ENCODE peak calls at places on chromosomes 12 and 14, in four cellular contexts. I, R, E and A are unnamed samples.
A peak's percentile ranks its signal among the peaks of the same experiment; 100 is the strongest.

GRCh38 chr14:51939727-51940126 is 49.6 kb upstream of the RTRAF start:
- DNase-seq in E (no peak), R (no peak), I (peak; percentile 37), A (no peak)

GRCh38 chr14:89349196-89350008 is 67.6 kb downstream of the FOXN3 start:
- DNase-seq in R (no peak), I (no peak), E (no peak), A (no peak)

GRCh38 chr14:92728781-92729364 is 19.6 kb downstream of the LGMN start:
- DNase-seq in I (no peak), R (no peak), E (peak; percentile 8), A (no peak)

GRCh38 chr12:26273811-26274210 is 78.4 kb downstream of the SSPN start:
- DNase-seq in E (peak; percentile 16), R (no peak), I (no peak), A (no peak)

GRCh38 chr14:44846232-44846824 is 115.4 kb downstream of the KLHL28 start:
- DNase-seq in R (peak; percentile 27), I (peak; percentile 27), E (peak; percentile 20), A (peak; percentile 44)

GRCh38 chr12:94092516-94093241 is 55.7 kb upstream of the PLXNC1 start:
- DNase-seq in R (no peak), I (no peak), E (no peak), A (no peak)

GRCh38 chr14:20400965-20401593 is 12.2 kb downstream of the TEP1 start:
- DNase-seq in I (no peak), E (no peak), R (peak; percentile 54), A (peak; percentile 18)

GRCh38 chr12:114670257-114670955 is 13.6 kb downstream of the TBX3 start:
- DNase-seq in I (no peak), R (no peak), E (no peak), A (no peak)

GRCh38 chr12:113781415-113782198 is 184.5 kb downstream of the RBM19 start:
- DNase-seq in E (no peak), R (peak; percentile 30), I (no peak), A (no peak)

GRCh38 chr12:52495385-52495784 is 2.3 kb upstream of the KRT6A start:
- DNase-seq in I (no peak), E (no peak), R (no peak), A (peak; percentile 41)

GRCh38 chr12:6424008-6424347 is 20.8 kb upstream of the CD27 start:
- DNase-seq in R (no peak), E (no peak), I (no peak), A (no peak)

GRCh38 chr14:88667555-88668273 is 104.9 kb downstream of the ZC3H14 start:
- DNase-seq in I (peak; percentile 25), R (peak; percentile 70), E (peak; percentile 26), A (peak; percentile 78)

GRCh38 chr14:99777956-99778355 is 15.3 kb upstream of the EML1 start:
- DNase-seq in I (no peak), E (no peak), R (no peak), A (no peak)

GRCh38 chr12:111673503-111673902 is 12.3 kb downstream of the BRAP start:
- DNase-seq in E (peak; percentile 41), R (peak; percentile 31), I (no peak), A (peak; percentile 56)

GRCh38 chr12:67535176-67535575 is 113.4 kb upstream of the DYRK2 start:
- DNase-seq in R (no peak), E (no peak), I (no peak), A (no peak)

GRCh38 chr12:88242939-88243338 is 100.8 kb downstream of the TMTC3 start:
- DNase-seq in E (no peak), R (no peak), I (no peak), A (no peak)

GRCh38 chr14:99779751-99780150 is 13.5 kb upstream of the EML1 start:
- DNase-seq in R (no peak), E (no peak), I (no peak), A (no peak)

GRCh38 chr12:1629338-1630080 is 478 bp downstream of the WNT5B start:
- DNase-seq in I (no peak), E (no peak), R (peak; percentile 32), A (no peak)

GRCh38 chr12:124684971-124685688 is 117.7 kb upstream of the NCOR2 start:
- DNase-seq in E (no peak), I (no peak), R (no peak), A (no peak)

GRCh38 chr14:105026033-105026785 is 5.3 kb upstream of the CDCA4 start:
- DNase-seq in R (no peak), I (peak; percentile 81), E (no peak), A (no peak)

GRCh38 chr12:130064999-130065398 is 97.3 kb upstream of the FZD10 start:
- DNase-seq in I (no peak), E (no peak), R (no peak), A (no peak)

GRCh38 chr12:54390668-54391551 is 6.4 kb upstream of the ZNF385A start:
- DNase-seq in I (no peak), R (no peak), E (peak; percentile 96), A (no peak)

GRCh38 chr14:88729159-88729558 is 63.6 kb downstream of the EML5 start:
- DNase-seq in R (no peak), I (no peak), E (no peak), A (peak; percentile 13)

GRCh38 chr12:64796205-64796845 is 28.1 kb upstream of the TBC1D30 start:
- DNase-seq in R (peak; percentile 92), I (no peak), E (peak; percentile 67), A (peak; percentile 96)

GRCh38 chr14:36553650-36554260 is 28.7 kb downstream of the NKX2-8 start:
- DNase-seq in R (peak; percentile 65), I (no peak), E (peak; percentile 38), A (peak; percentile 64)

GRCh38 chr14:101858791-101859537 is 97.5 kb downstream of the PPP2R5C start:
- DNase-seq in E (no peak), R (no peak), I (no peak), A (no peak)

GRCh38 chr12:104520242-104520900 is 63.6 kb downstream of the CHST11 start:
- DNase-seq in E (no peak), R (no peak), I (peak; percentile 75), A (no peak)

GRCh38 chr14:90378249-90378648 is 18.6 kb upstream of the CALM1 start:
- DNase-seq in I (no peak), E (no peak), R (no peak), A (no peak)

DNA sequence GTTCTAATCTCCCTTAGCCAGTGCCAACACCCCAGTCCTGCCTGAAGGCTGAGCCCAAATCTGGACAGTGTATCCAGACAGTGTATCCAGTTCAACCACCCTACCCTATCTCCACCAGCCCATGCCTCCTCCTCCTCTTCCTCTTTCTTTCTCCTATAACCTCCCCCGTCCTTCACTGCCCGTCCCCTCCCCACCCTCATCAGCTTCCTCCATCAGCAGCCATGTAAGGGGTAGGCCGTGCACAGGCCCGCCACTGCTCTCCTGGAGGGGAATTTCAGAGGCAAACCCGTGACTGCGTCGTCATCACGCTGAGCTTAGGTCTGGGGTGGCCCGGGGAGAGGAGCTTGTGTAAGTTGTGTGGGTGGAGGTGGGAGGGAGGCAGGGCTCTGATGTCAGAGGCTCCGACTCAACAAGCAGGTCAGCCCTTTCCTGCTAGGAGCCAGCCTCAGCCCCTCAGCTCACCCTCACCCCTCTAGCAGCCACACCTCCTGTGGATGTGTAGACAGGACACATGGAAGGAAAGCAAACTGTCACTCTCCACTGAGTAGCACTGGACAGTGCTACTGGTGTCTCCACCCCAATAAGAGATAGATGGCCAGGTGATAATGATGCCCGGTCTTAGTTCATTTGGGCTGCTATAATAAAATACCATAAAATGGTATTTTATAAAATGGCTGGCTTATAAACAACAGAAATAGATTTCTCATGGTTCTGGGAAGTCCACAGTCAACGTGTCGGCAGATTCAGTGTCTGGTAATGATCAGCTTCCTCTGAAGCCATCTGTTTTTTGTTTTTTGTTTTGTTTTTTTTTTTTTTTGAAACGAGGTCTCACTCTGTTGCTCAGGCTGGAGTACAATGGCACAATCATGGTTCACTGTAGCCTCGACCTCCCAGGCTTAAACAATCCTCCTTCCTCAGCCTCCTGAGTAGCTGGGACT is 50.4 kb downstream of the IRF2BPL start:
- DNase-seq in E (peak; percentile 68), I (peak; percentile 81), R (peak; percentile 52), A (no peak)
- TF ChIP-seq POLR2AphosphoS2 in E (no peak), I (no peak), R (no peak), A (no peak)

DNA sequence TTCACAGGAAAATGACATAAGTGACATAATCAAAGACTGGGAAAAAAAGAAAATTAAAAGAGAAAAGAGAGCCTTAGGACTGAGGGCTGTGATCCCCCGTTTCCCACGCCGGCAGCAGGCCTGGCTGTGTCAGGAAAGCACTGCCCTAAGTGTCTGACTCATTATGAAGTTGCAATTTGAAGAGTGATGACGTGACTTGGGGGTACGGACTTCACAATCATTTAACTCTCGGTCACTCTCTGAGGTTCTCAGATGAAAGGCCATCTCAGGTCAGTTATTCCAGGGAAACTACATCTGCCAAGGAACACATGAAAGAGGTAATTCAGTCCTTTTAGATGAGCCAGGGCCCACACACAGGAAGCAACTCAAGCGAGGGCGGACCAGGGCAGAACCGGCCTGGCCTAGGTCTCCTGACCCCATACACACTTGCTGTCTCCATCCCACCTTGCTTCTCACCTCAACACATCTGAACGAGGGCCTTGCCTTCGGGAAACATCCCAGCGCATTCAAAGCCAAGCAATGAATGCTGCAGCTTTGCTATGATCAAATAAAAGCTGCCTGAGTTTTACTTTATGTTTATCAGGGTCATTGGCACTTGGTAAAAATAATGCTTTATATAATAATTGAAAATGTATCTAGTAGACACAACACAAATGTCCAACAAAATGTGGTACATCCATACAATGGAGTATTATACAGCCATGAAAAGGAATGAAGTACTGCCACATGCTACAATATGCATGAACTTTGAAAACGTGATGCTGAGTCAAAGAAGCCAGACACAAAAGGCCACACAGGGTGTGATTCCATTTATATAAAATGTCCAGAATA is 2.7 kb downstream of the SSH1 start:
- DNase-seq in E (no peak), R (no peak), I (peak; percentile 83), A (peak; percentile 96)
- TF ChIP-seq POLR2A in E (no peak), R (no peak), I (no peak), A (no peak)

DNA sequence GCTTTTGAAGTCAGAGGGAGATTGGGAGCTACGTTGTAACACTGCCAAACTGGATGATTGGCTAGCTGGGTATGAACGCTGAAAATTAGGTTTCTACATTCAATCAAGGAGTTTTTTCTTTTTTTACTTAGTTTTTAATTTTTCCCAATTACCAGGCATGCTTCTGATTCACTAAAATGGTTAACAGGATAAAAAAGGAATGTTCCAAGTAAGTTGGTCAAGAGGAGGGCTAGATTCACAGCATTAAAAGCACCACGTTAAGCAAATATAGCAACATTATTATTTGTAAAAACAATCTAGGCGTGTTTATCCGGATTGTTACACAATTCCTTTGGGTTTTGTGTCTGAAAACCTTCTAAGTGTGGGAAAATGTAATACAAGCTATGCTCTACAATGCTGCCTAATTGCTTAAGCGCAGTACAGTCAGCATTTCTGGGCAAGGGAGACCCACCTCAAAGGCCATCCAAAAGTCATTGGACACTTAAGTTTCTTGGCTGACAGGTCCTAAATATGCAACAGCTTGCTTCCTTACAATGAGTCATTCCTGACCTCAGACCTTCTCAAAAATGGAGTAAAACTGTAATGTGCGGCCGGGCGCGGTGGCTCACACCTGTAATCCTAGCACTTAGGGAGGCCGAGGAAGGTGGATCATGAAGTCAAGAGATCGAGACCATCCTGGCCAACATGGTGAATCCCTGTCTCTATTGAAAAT is 1.2 kb downstream of the RPLP0 start:
- DNase-seq in I (no peak), E (no peak), R (no peak), A (no peak)
- TF ChIP-seq POLR2AphosphoS2 in I (no peak), E (no peak), R (no peak), A (no peak)

GRCh38 chr14:103552811-103553210 is 9.6 kb downstream of the BAG5 start:
- DNase-seq in I (no peak), R (no peak), E (no peak), A (no peak)

GRCh38 chr14:103561381-103562134 is 899 bp downstream of the BAG5 start:
- DNase-seq in E (no peak), I (no peak), R (peak; percentile 27), A (no peak)

GRCh38 chr14:103558071-103558882 is 4.2 kb downstream of the BAG5 start:
- DNase-seq in E (no peak), R (no peak), I (no peak), A (no peak)

GRCh38 chr14:103555559-103556337 is 6.7 kb downstream of the BAG5 start:
- DNase-seq in R (no peak), E (no peak), I (no peak), A (no peak)

GRCh38 chr14:103556976-103557758 is 5.3 kb downstream of the BAG5 start:
- DNase-seq in I (no peak), R (no peak), E (no peak), A (no peak)
- TF ChIP-seq POLR2A in I (no peak), R (no peak), E (no peak), A (no peak)